ENCODE peak calls at places on chromosomes 13 and 19, in six cellular contexts. I, F, O, P, M and Z are unnamed samples.

GRCh38 chr13:73399347-73400216 is 340.8 kb downstream of the KLF5 start:
- DNase-seq in I (no peak), F (no peak), O (no peak), P (no peak), M (no peak), Z (no peak)

GRCh38 chr13:109968876-109969577 is 182.6 kb upstream of the IRS2 start:
- DNase-seq in I (no peak), F (no peak), O (no peak), P (no peak), M (no peak), Z (no peak)

GRCh38 chr19:33500991-33501390 is 20.6 kb downstream of the PEPD start:
- DNase-seq in I (no peak), F (no peak), O (no peak), P (no peak), M (no peak), Z (no peak)

GRCh38 chr13:94344126-94344863 is 135.2 kb downstream of the DCT start:
- DNase-seq in I (no peak), F (no peak), O (no peak), P (no peak), M (no peak), Z (no peak)

GRCh38 chr19:3046621-3047306 is 15.5 kb downstream of the TLE5 start:
- DNase-seq in I (no peak), F (no peak), O (no peak), P (peak), M (no peak), Z (no peak)

GRCh38 chr13:44904982-44905381 is 84.3 kb downstream of the NUFIP1 start:
- DNase-seq in I (peak), F (peak), O (no peak), P (peak), M (no peak), Z (no peak)

GRCh38 chr13:41457589-41458186 is 338 bp downstream of the RGCC start:
- DNase-seq in I (no peak), F (no peak), O (no peak), P (no peak), M (peak), Z (peak)

GRCh38 chr19:33759356-33759755 is 37.3 kb upstream of the KCTD15 start:
- DNase-seq in I (no peak), F (no peak), O (no peak), P (no peak), M (no peak), Z (no peak)

GRCh38 chr13:72842991-72843390 is 61.1 kb downstream of the PIBF1 start:
- DNase-seq in I (no peak), F (no peak), O (no peak), P (no peak), M (no peak), Z (no peak)

GRCh38 chr13:73090116-73090811 is 31.5 kb downstream of the KLF5 start:
- DNase-seq in I (peak), F (peak), O (no peak), P (peak), M (no peak), Z (no peak)

GRCh38 chr13:23087884-23088283 is 92.9 kb upstream of the SGCG start:
- DNase-seq in I (no peak), F (no peak), O (no peak), P (no peak), M (no peak), Z (no peak)

GRCh38 chr19:41376241-41376997 is at the start of gene TMEM91:
- DNase-seq in I (no peak), F (no peak), O (no peak), P (peak), M (no peak), Z (no peak)

GRCh38 chr13:91893040-91893439 is 494.6 kb downstream of the GPC5 start:
- DNase-seq in I (no peak), F (no peak), O (no peak), P (no peak), M (no peak), Z (no peak)

GRCh38 chr13:30446122-30446500 is 19.6 kb downstream of the HMGB1 start:
- DNase-seq in I (no peak), F (no peak), O (no peak), P (peak), M (no peak), Z (no peak)